ENCODE peak calls at places on chromosomes 16 and 17, in eight cellular contexts. Q, P, H, D, T, Z, V and J are unnamed samples.

GRCh38 chr17:83065660-83066542 is 13.5 kb upstream of the METRNL start:
- DNase-seq in T (no peak), D (no peak), Q (no peak), Z (no peak), P (peak; percentile 1), H (no peak), V (no peak), J (no peak)

GRCh38 chr16:80263848-80264694 is 276.7 kb upstream of the DYNLRB2 start:
- DNase-seq in V (no peak), D (no peak), T (no peak), H (no peak), P (no peak), Q (no peak), Z (no peak), J (no peak)

GRCh38 chr16:80932725-80933124 is 74.0 kb downstream of the CMC2 start:
- DNase-seq in T (peak; percentile 97), D (no peak), H (peak; percentile 52), V (peak; percentile 46), Z (peak; percentile 99), P (peak; percentile 48), Q (peak; percentile 38), J (peak; percentile 77)

GRCh38 chr17:75753514-75754377 is 11.2 kb downstream of the GALK1 start:
- DNase-seq in P (peak; percentile 67), H (no peak), D (peak; percentile 82), Z (peak; percentile 76), T (peak; percentile 44), V (no peak), Q (peak; percentile 77), J (peak; percentile 71)

GRCh38 chr16:89051521-89052166 is 42.0 kb upstream of the ACSF3 start:
- DNase-seq in V (no peak), D (no peak), T (no peak), Z (no peak), P (no peak), H (no peak), Q (no peak), J (no peak)

GRCh38 chr17:81169870-81170309 is 3.9 kb upstream of the AATK start:
- DNase-seq in Q (no peak), Z (no peak), P (no peak), H (no peak), V (no peak), T (no peak), D (no peak), J (no peak)

GRCh38 chr17:75006653-75007052 is 5.8 kb upstream of the MRPL58 start:
- DNase-seq in H (no peak), D (no peak), V (no peak), P (no peak), Z (no peak), T (no peak), Q (no peak), J (no peak)

GRCh38 chr16:85276741-85277140 is 164.5 kb upstream of the CIBAR2 start:
- DNase-seq in H (no peak), P (no peak), Q (no peak), V (no peak), D (no peak), T (no peak), Z (no peak), J (no peak)

GRCh38 chr17:38558751-38559024 is 47.1 kb downstream of the SRCIN1 start:
- DNase-seq in H (no peak), Q (no peak), Z (no peak), P (no peak), T (no peak), V (no peak), D (no peak), J (no peak)

GRCh38 chr17:35731932-35732805 is 730 bp downstream of the RASL10B start:
- DNase-seq in Z (no peak), D (no peak), P (no peak), Q (peak; percentile 43), V (no peak), H (no peak), T (no peak), J (no peak)

GRCh38 chr16:4131621-4132020 is 15.4 kb upstream of the ADCY9 start:
- DNase-seq in V (no peak), T (no peak), P (no peak), Q (no peak), H (no peak), D (no peak), Z (no peak), J (no peak)

GRCh38 chr17:2357237-2357636 is 19.9 kb downstream of the SGSM2 start:
- DNase-seq in V (no peak), P (no peak), D (no peak), T (no peak), Z (no peak), Q (no peak), H (no peak), J (no peak)

GRCh38 chr16:67862623-67863583 is 9.9 kb upstream of the EDC4 start:
- DNase-seq in D (no peak), H (no peak), Z (peak; percentile 71), Q (no peak), P (no peak), T (peak; percentile 43), V (no peak), J (peak; percentile 63)

GRCh38 chr16:81873843-81874752 is 95.0 kb downstream of the PLCG2 start:
- DNase-seq in V (peak; percentile 14), H (peak; percentile 1), D (peak; percentile 59), P (peak; percentile 60), T (peak; percentile 45), Q (peak; percentile 77), Z (peak; percentile 46), J (peak; percentile 62)

GRCh38 chr16:27161398-27161797 is 41.9 kb upstream of the KDM8 start:
- DNase-seq in P (no peak), Q (no peak), V (no peak), Z (no peak), D (no peak), T (no peak), H (no peak), J (no peak)

GRCh38 chr16:10780628-10781027 is 37.0 kb downstream of the NUBP1 start:
- DNase-seq in T (no peak), H (no peak), Q (no peak), D (no peak), P (no peak), Z (no peak), V (no peak), J (no peak)

GRCh38 chr17:32009262-32009542 is 2.0 kb downstream of the LRRC37B start:
- DNase-seq in P (no peak), Z (no peak), H (no peak), Q (no peak), D (no peak), T (no peak), V (no peak), J (no peak)

GRCh38 chr17:6597727-6598126 is 41.4 kb upstream of the PITPNM3 start:
- DNase-seq in Z (no peak), P (no peak), D (no peak), T (no peak), V (no peak), H (no peak), Q (no peak), J (no peak)

GRCh38 chr16:84443166-84443802 is 61.2 kb downstream of the MEAK7 start:
- DNase-seq in D (no peak), P (peak; percentile 62), H (no peak), Z (no peak), T (no peak), Q (no peak), V (no peak), J (no peak)

GRCh38 chr17:82613283-82614094 is 34.8 kb downstream of the WDR45B start:
- DNase-seq in T (no peak), Z (no peak), D (no peak), P (peak; percentile 15), V (peak; percentile 61), H (no peak), Q (no peak), J (no peak)

GRCh38 chr16:58236231-58236690 is 38.4 kb upstream of the CSNK2A2 start:
- DNase-seq in D (peak; percentile 75), H (no peak), T (peak; percentile 14), Q (peak; percentile 80), V (peak; percentile 59), P (peak; percentile 65), Z (peak; percentile 69), J (peak; percentile 68)

GRCh38 chr16:74936902-74937560 is 47.9 kb downstream of the WDR59 start:
- DNase-seq in H (peak; percentile 12), V (no peak), D (no peak), Z (peak; percentile 91), T (peak; percentile 80), Q (no peak), P (no peak), J (peak; percentile 95)

GRCh38 chr17:76909971-76910760 is 42.0 kb downstream of the MGAT5B start:
- DNase-seq in T (peak; percentile 10), P (peak; percentile 77), H (no peak), Q (peak; percentile 58), D (peak; percentile 66), V (peak; percentile 17), Z (peak; percentile 60), J (peak; percentile 59)

GRCh38 chr17:68057531-68057952 is 22.0 kb downstream of the KPNA2 start:
- DNase-seq in D (peak; percentile 29), P (peak; percentile 22), H (no peak), T (peak; percentile 56), Z (peak; percentile 47), Q (peak; percentile 21), V (no peak), J (peak; percentile 72)

GRCh38 chr17:2883544-2884203 is 87.4 kb downstream of the RAP1GAP2 start:
- DNase-seq in D (no peak), Q (peak; percentile 86), P (no peak), V (no peak), Z (peak; percentile 71), H (no peak), T (no peak), J (peak; percentile 22)

GRCh38 chr16:813204-813915 is 12.8 kb upstream of the GNG13 start:
- DNase-seq in H (no peak), Z (peak; percentile 55), P (peak; percentile 39), D (no peak), V (no peak), Q (peak; percentile 48), T (peak; percentile 11), J (peak; percentile 19)

GRCh38 chr17:77210946-77211541 is 70.3 kb downstream of the SEC14L1 start:
- DNase-seq in H (no peak), T (no peak), D (no peak), V (no peak), Z (no peak), P (no peak), Q (no peak), J (no peak)